ENCODE peak calls at places on chromosome 19, in five cellular contexts. C is fibroblast of lung; I is cardiac muscle cell; T is CD8-positive, alpha-beta T cell; N is ovary. M is an unnamed sample.

GRCh38 chr19:1651061-1651547 is 1.3 kb downstream of the TCF3 start:
- DNase-seq in C (peak; percentile 21), I (peak; percentile 23), T (peak; percentile 63), N (no peak), M (peak; percentile 25)

GRCh38 chr19:12821761-12822160 is 12.6 kb downstream of the RTBDN start:
- DNase-seq in C (no peak), I (no peak), T (no peak), N (no peak), M (no peak)

GRCh38 chr19:49231389-49231788 is 73.8 kb downstream of the TRPM4 start:
- DNase-seq in C (no peak), I (no peak), T (no peak), N (no peak), M (no peak)

GRCh38 chr19:33718668-33719259 is 77.9 kb upstream of the KCTD15 start:
- DNase-seq in C (no peak), I (no peak), T (no peak), N (no peak), M (no peak)

GRCh38 chr19:35310811-35311465 is 18.0 kb upstream of the CD22 start:
- DNase-seq in C (no peak), I (no peak), T (no peak), N (no peak), M (no peak)

GRCh38 chr19:31255174-31255862 is 93.9 kb downstream of the TSHZ3 start:
- DNase-seq in C (no peak), I (no peak), T (no peak), N (no peak), M (no peak)

GRCh38 chr19:51830263-51830662 is 35.3 kb downstream of the FPR3 start:
- DNase-seq in C (no peak), I (no peak), T (no peak), N (no peak), M (no peak)

GRCh38 chr19:33629826-33630375 is 8.1 kb downstream of the CHST8 start:
- DNase-seq in C (no peak), I (no peak), T (no peak), N (no peak), M (no peak)

GRCh38 chr19:18097217-18097992 is at the start of gene MAST3:
- DNase-seq in C (peak; percentile 54), I (peak; percentile 86), T (peak; percentile 87), N (peak; percentile 85), M (peak; percentile 89)

GRCh38 chr19:10593148-10593547 is 6.0 kb upstream of the AP1M2 start:
- DNase-seq in C (no peak), I (no peak), T (no peak), N (no peak), M (no peak)

GRCh38 chr19:10587839-10588150 is 683 bp upstream of the AP1M2 start:
- DNase-seq in C (no peak), I (no peak), T (no peak), N (no peak), M (no peak)

GRCh38 chr19:10586396-10586795 is 716 bp downstream of the AP1M2 start:
- DNase-seq in C (no peak), I (no peak), T (no peak), N (no peak), M (no peak)

GRCh38 chr19:10583021-10583776 is 3.9 kb downstream of the AP1M2 start:
- DNase-seq in C (no peak), I (no peak), T (no peak), N (no peak), M (no peak)

GRCh38 chr19:10587022-10587838 is at the start of gene AP1M2:
- DNase-seq in C (no peak), I (no peak), T (no peak), N (no peak), M (peak; percentile 86)
- H3K4me3 ChIP-seq in C (no peak within 1 kb of the TSS), I (peak within 1 kb of the TSS; percentile 2), T (no peak within 1 kb of the TSS), N (no peak within 1 kb of the TSS), M (peak within 1 kb of the TSS; percentile 70)

GRCh38 chr19:342801-343421 is 1.7 kb downstream of the MIER2 start:
- DNase-seq in C (peak; percentile 96), I (no peak), T (no peak), N (peak; percentile 47), M (peak; percentile 58)
- H3K27ac ChIP-seq in C (peak overlapping the region; percentile 62), I (no peak overlapping the region), T (no peak overlapping the region), N (no peak overlapping the region), M (no peak overlapping the region)

GRCh38 chr19:13937479-13938360 is 497 bp downstream of the PODNL1 start:
- DNase-seq in C (peak; percentile 60), I (no peak), T (no peak), N (no peak), M (no peak)

GRCh38 chr19:13932911-13933393 is 5.3 kb downstream of the PODNL1 start:
- DNase-seq in C (no peak), I (no peak), T (no peak), N (no peak), M (peak; percentile 55)

GRCh38 chr19:13934785-13935109 is 3.5 kb downstream of the PODNL1 start:
- DNase-seq in C (no peak), I (no peak), T (no peak), N (no peak), M (no peak)

GRCh38 chr19:13938361-13939027 is at the start of gene PODNL1:
- DNase-seq in C (peak; percentile 87), I (no peak), T (no peak), N (no peak), M (no peak)

GRCh38 chr19:13935765-13936486 is 2.3 kb downstream of the PODNL1 start:
- DNase-seq in C (peak; percentile 37), I (peak; percentile 50), T (no peak), N (no peak), M (no peak)
- TF ChIP-seq CTCF in C (no peak), I (no peak), T (no peak), N (no peak), M (no peak)

DNA sequence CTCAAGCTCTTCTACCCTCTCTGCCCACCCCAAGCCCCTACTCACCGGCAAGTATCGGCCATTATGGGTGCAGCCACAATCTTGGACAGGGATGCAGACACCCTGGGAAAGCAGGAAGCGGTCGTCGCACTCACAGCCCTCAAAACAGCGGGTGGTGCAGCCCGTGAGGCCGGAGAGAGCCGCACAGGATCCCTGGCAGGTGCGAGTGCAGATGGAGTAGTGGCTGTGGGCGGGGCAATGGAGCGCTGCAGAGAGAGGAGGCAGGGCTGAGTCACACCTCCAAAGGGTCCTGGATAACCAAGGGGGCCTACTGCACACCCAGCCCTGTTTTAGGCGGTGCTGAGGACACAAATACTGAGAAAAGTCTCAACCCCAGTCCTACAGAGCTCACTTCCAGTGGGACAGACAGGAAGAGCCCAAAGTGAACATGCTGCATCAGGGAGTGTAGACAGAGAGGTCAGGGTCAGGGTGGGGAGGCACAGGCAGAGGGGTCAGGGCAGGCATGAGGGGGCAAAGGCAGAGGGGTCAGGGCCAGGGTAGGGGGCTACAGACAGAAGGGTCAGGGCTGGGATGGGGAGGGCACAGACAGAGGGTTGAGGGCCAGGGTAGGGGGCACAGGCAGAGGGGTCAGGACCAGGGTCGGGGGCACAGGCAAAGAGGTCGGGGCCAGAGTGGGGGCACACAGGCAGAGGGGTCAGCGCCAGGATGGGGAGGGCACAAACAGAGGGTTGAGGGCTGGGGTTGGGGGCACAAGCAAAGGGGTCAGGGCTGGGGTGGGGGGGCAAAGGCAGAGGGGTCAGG is 24.2 kb upstream of the FBL start:
- DNase-seq in C (no peak), I (peak; percentile 11), T (no peak), N (no peak), M (no peak)
- H3K4me3 ChIP-seq in C (no peak overlapping the region), I (no peak overlapping the region), T (no peak overlapping the region), N (no peak overlapping the region), M (no peak overlapping the region)

GRCh38 chr19:44745386-44745831 is 3.1 kb upstream of the BCL3 start:
- DNase-seq in C (peak; percentile 82), I (no peak), T (no peak), N (peak; percentile 86), M (peak; percentile 44)
- H3K27ac ChIP-seq in C (peak overlapping the region; percentile 89), I (no peak overlapping the region), T (no peak overlapping the region), N (peak overlapping the region; percentile 83), M (no peak overlapping the region)

GRCh38 chr19:19324059-19324755 is 3.6 kb downstream of the MAU2 start:
- DNase-seq in C (no peak), I (no peak), T (no peak), N (no peak), M (no peak)
- TF ChIP-seq CTCF in C (no peak), I (no peak), T (no peak), N (no peak), M (no peak)

DNA sequence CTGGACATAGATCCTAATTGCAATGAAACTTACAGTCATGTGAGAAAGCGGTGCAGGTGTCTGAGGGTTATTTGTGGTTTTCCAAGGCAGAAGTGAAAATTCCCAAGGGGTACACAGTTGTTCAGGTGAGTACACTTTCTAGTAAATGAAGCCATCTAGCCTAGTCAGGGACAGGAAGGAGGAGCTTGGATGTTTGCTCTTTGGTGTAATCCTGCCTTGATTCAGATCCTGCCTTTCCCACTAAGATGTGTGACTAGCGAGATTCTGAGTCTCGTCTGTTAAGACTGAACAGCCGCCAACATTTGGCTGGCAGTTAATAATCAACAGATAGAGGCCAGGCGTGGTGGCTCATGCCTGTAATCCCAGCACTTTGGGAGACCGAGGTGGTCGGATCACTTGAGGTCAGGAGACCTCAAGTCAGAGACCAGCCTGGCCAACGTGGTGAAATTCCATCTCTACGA is 2.5 kb downstream of the RPS9 start:
- DNase-seq in C (peak; percentile 9), I (no peak), T (no peak), N (no peak), M (no peak)
- H3K4me3 ChIP-seq in C (peak overlapping the region; percentile 92), I (no peak overlapping the region), T (no peak overlapping the region), N (no peak overlapping the region), M (peak overlapping the region; percentile 87)

GRCh38 chr19:42200116-42200740 is 17.2 kb downstream of the DEDD2 start:
- DNase-seq in C (no peak), I (no peak), T (no peak), N (no peak), M (no peak)
- H3K27ac ChIP-seq in C (no peak overlapping the region), I (no peak overlapping the region), T (peak overlapping the region; percentile 88), N (no peak overlapping the region), M (no peak overlapping the region)

GRCh38 chr19:6041071-6041470 is 63.1 kb upstream of the RANBP3 start:
- DNase-seq in C (no peak), I (no peak), T (no peak), N (no peak), M (no peak)
- TF ChIP-seq CTCF in C (no peak), I (no peak), T (no peak), N (no peak), M (no peak)

M was measured in pancreas.